ENCODE peak calls at places on chromosomes 11 and 22, in ten cellular contexts. One of them, this sample, is unnamed.

GRCh38 chr11:64969209-64969608 is 2.7 kb downstream of the MAJIN start:
- DNase-seq in activated T-helper 9 cell treated with anti-CD3 and anti-CD28 coated beads, Interleukin-2, amount 50 U/mL, for 16 hours: no peak
- DNase-seq in kidney tubule cell: peak; percentile 90
- DNase-seq in right lobe of liver: no peak
- DNase-seq in activated CD4-positive, CD25-positive, alpha-beta regulatory T cell treated with anti-CD3 and anti-CD28 coated beads, Interleukin-2, amount 50 U/mL, for 16 hours: no peak
- DNase-seq in T-helper 1 cell: no peak
- DNase-seq in amniotic stem cell: peak; percentile 29
- DNase-seq in lung: no peak
- DNase-seq in non-pigmented ciliary epithelial cell: no peak
- DNase-seq in cardiac fibroblast: no peak
- DNase-seq in this sample: no peak

GRCh38 chr11:94060401-94060800 is 39.2 kb downstream of the HEPHL1 start:
- DNase-seq in non-pigmented ciliary epithelial cell: peak; percentile 24
- DNase-seq in T-helper 1 cell: no peak
- DNase-seq in activated T-helper 9 cell treated with anti-CD3 and anti-CD28 coated beads, Interleukin-2, amount 50 U/mL, for 16 hours: no peak
- DNase-seq in activated CD4-positive, CD25-positive, alpha-beta regulatory T cell treated with anti-CD3 and anti-CD28 coated beads, Interleukin-2, amount 50 U/mL, for 16 hours: no peak
- DNase-seq in right lobe of liver: no peak
- DNase-seq in amniotic stem cell: no peak
- DNase-seq in kidney tubule cell: peak; percentile 24
- DNase-seq in cardiac fibroblast: no peak
- DNase-seq in lung: no peak
- DNase-seq in this sample: no peak

GRCh38 chr22:46845281-46846153 is 83.1 kb downstream of the TBC1D22A start:
- DNase-seq in T-helper 1 cell: no peak
- DNase-seq in activated T-helper 9 cell treated with anti-CD3 and anti-CD28 coated beads, Interleukin-2, amount 50 U/mL, for 16 hours: no peak
- DNase-seq in non-pigmented ciliary epithelial cell: no peak
- DNase-seq in cardiac fibroblast: peak; percentile 78
- DNase-seq in kidney tubule cell: no peak
- DNase-seq in activated CD4-positive, CD25-positive, alpha-beta regulatory T cell treated with anti-CD3 and anti-CD28 coated beads, Interleukin-2, amount 50 U/mL, for 16 hours: no peak
- DNase-seq in right lobe of liver: no peak
- DNase-seq in lung: no peak
- DNase-seq in amniotic stem cell: no peak
- DNase-seq in this sample: no peak

GRCh38 chr11:31233425-31233824 is 136.1 kb downstream of the DCDC1 start:
- DNase-seq in lung: no peak
- DNase-seq in cardiac fibroblast: peak; percentile 0
- DNase-seq in T-helper 1 cell: no peak
- DNase-seq in amniotic stem cell: no peak
- DNase-seq in kidney tubule cell: peak; percentile 18
- DNase-seq in activated CD4-positive, CD25-positive, alpha-beta regulatory T cell treated with anti-CD3 and anti-CD28 coated beads, Interleukin-2, amount 50 U/mL, for 16 hours: no peak
- DNase-seq in right lobe of liver: no peak
- DNase-seq in non-pigmented ciliary epithelial cell: no peak
- DNase-seq in activated T-helper 9 cell treated with anti-CD3 and anti-CD28 coated beads, Interleukin-2, amount 50 U/mL, for 16 hours: no peak
- DNase-seq in this sample: no peak

GRCh38 chr11:33970984-33971466 is 79.1 kb upstream of the LMO2 start:
- DNase-seq in kidney tubule cell: peak; percentile 65
- DNase-seq in T-helper 1 cell: no peak
- DNase-seq in activated T-helper 9 cell treated with anti-CD3 and anti-CD28 coated beads, Interleukin-2, amount 50 U/mL, for 16 hours: no peak
- DNase-seq in amniotic stem cell: peak; percentile 19
- DNase-seq in non-pigmented ciliary epithelial cell: peak; percentile 18
- DNase-seq in activated CD4-positive, CD25-positive, alpha-beta regulatory T cell treated with anti-CD3 and anti-CD28 coated beads, Interleukin-2, amount 50 U/mL, for 16 hours: no peak
- DNase-seq in cardiac fibroblast: peak; percentile 79
- DNase-seq in right lobe of liver: peak; percentile 54
- DNase-seq in lung: peak; percentile 47
- DNase-seq in this sample: peak; percentile 7

GRCh38 chr11:46112961-46113617 is 8.2 kb downstream of the PHF21A start:
- DNase-seq in activated T-helper 9 cell treated with anti-CD3 and anti-CD28 coated beads, Interleukin-2, amount 50 U/mL, for 16 hours: no peak
- DNase-seq in non-pigmented ciliary epithelial cell: no peak
- DNase-seq in T-helper 1 cell: no peak
- DNase-seq in activated CD4-positive, CD25-positive, alpha-beta regulatory T cell treated with anti-CD3 and anti-CD28 coated beads, Interleukin-2, amount 50 U/mL, for 16 hours: peak; percentile 10
- DNase-seq in kidney tubule cell: peak; percentile 55
- DNase-seq in cardiac fibroblast: peak; percentile 73
- DNase-seq in lung: no peak
- DNase-seq in amniotic stem cell: no peak
- DNase-seq in right lobe of liver: no peak
- DNase-seq in this sample: no peak

GRCh38 chr11:116499396-116500001 is 273.3 kb downstream of the BUD13 start:
- DNase-seq in T-helper 1 cell: no peak
- DNase-seq in activated CD4-positive, CD25-positive, alpha-beta regulatory T cell treated with anti-CD3 and anti-CD28 coated beads, Interleukin-2, amount 50 U/mL, for 16 hours: no peak
- DNase-seq in cardiac fibroblast: peak; percentile 61
- DNase-seq in amniotic stem cell: no peak
- DNase-seq in kidney tubule cell: peak; percentile 77
- DNase-seq in activated T-helper 9 cell treated with anti-CD3 and anti-CD28 coated beads, Interleukin-2, amount 50 U/mL, for 16 hours: no peak
- DNase-seq in non-pigmented ciliary epithelial cell: no peak
- DNase-seq in lung: peak; percentile 75
- DNase-seq in right lobe of liver: peak; percentile 54
- DNase-seq in this sample: no peak

GRCh38 chr22:36731916-36732315 is 28.4 kb upstream of the CACNG2 start:
- DNase-seq in right lobe of liver: peak; percentile 38
- DNase-seq in activated T-helper 9 cell treated with anti-CD3 and anti-CD28 coated beads, Interleukin-2, amount 50 U/mL, for 16 hours: no peak
- DNase-seq in lung: no peak
- DNase-seq in kidney tubule cell: no peak
- DNase-seq in amniotic stem cell: no peak
- DNase-seq in T-helper 1 cell: no peak
- DNase-seq in cardiac fibroblast: no peak
- DNase-seq in non-pigmented ciliary epithelial cell: no peak
- DNase-seq in activated CD4-positive, CD25-positive, alpha-beta regulatory T cell treated with anti-CD3 and anti-CD28 coated beads, Interleukin-2, amount 50 U/mL, for 16 hours: no peak
- DNase-seq in this sample: no peak

GRCh38 chr11:124778281-124778680 is 16.2 kb upstream of the ESAM start:
- DNase-seq in activated T-helper 9 cell treated with anti-CD3 and anti-CD28 coated beads, Interleukin-2, amount 50 U/mL, for 16 hours: no peak
- DNase-seq in activated CD4-positive, CD25-positive, alpha-beta regulatory T cell treated with anti-CD3 and anti-CD28 coated beads, Interleukin-2, amount 50 U/mL, for 16 hours: no peak
- DNase-seq in non-pigmented ciliary epithelial cell: no peak
- DNase-seq in kidney tubule cell: peak; percentile 10
- DNase-seq in T-helper 1 cell: no peak
- DNase-seq in amniotic stem cell: no peak
- DNase-seq in cardiac fibroblast: no peak
- DNase-seq in lung: no peak
- DNase-seq in right lobe of liver: no peak
- DNase-seq in this sample: no peak

GRCh38 chr11:68338041-68338800 is 25.8 kb downstream of the LRP5 start:
- DNase-seq in non-pigmented ciliary epithelial cell: no peak
- DNase-seq in cardiac fibroblast: peak; percentile 37
- DNase-seq in kidney tubule cell: no peak
- DNase-seq in T-helper 1 cell: no peak
- DNase-seq in activated CD4-positive, CD25-positive, alpha-beta regulatory T cell treated with anti-CD3 and anti-CD28 coated beads, Interleukin-2, amount 50 U/mL, for 16 hours: no peak
- DNase-seq in activated T-helper 9 cell treated with anti-CD3 and anti-CD28 coated beads, Interleukin-2, amount 50 U/mL, for 16 hours: no peak
- DNase-seq in amniotic stem cell: no peak
- DNase-seq in lung: no peak
- DNase-seq in right lobe of liver: no peak
- DNase-seq in this sample: no peak

GRCh38 chr11:10118830-10119229 is 175.2 kb downstream of the SBF2 start:
- DNase-seq in cardiac fibroblast: peak; percentile 53
- DNase-seq in non-pigmented ciliary epithelial cell: no peak
- DNase-seq in amniotic stem cell: no peak
- DNase-seq in T-helper 1 cell: no peak
- DNase-seq in lung: no peak
- DNase-seq in activated T-helper 9 cell treated with anti-CD3 and anti-CD28 coated beads, Interleukin-2, amount 50 U/mL, for 16 hours: no peak
- DNase-seq in kidney tubule cell: no peak
- DNase-seq in activated CD4-positive, CD25-positive, alpha-beta regulatory T cell treated with anti-CD3 and anti-CD28 coated beads, Interleukin-2, amount 50 U/mL, for 16 hours: no peak
- DNase-seq in right lobe of liver: no peak
- DNase-seq in this sample: no peak

GRCh38 chr11:131924001-131924400 is 553.6 kb downstream of the NTM start:
- DNase-seq in activated CD4-positive, CD25-positive, alpha-beta regulatory T cell treated with anti-CD3 and anti-CD28 coated beads, Interleukin-2, amount 50 U/mL, for 16 hours: no peak
- DNase-seq in cardiac fibroblast: no peak
- DNase-seq in T-helper 1 cell: no peak
- DNase-seq in non-pigmented ciliary epithelial cell: no peak
- DNase-seq in lung: no peak
- DNase-seq in activated T-helper 9 cell treated with anti-CD3 and anti-CD28 coated beads, Interleukin-2, amount 50 U/mL, for 16 hours: no peak
- DNase-seq in right lobe of liver: no peak
- DNase-seq in amniotic stem cell: no peak
- DNase-seq in kidney tubule cell: peak; percentile 62
- DNase-seq in this sample: no peak

GRCh38 chr11:30196400-30197206 is 34.2 kb upstream of the FSHB start:
- DNase-seq in amniotic stem cell: no peak
- DNase-seq in T-helper 1 cell: no peak
- DNase-seq in activated T-helper 9 cell treated with anti-CD3 and anti-CD28 coated beads, Interleukin-2, amount 50 U/mL, for 16 hours: peak; percentile 15
- DNase-seq in lung: peak; percentile 48
- DNase-seq in kidney tubule cell: peak; percentile 48
- DNase-seq in right lobe of liver: peak; percentile 58
- DNase-seq in activated CD4-positive, CD25-positive, alpha-beta regulatory T cell treated with anti-CD3 and anti-CD28 coated beads, Interleukin-2, amount 50 U/mL, for 16 hours: no peak
- DNase-seq in non-pigmented ciliary epithelial cell: peak; percentile 20
- DNase-seq in cardiac fibroblast: peak; percentile 62
- DNase-seq in this sample: peak; percentile 15

GRCh38 chr11:59106363-59107336 is at the start of gene FAM111B:
- DNase-seq in kidney tubule cell: peak; percentile 95
- DNase-seq in lung: peak; percentile 89
- DNase-seq in T-helper 1 cell: peak; percentile 29
- DNase-seq in cardiac fibroblast: peak; percentile 93
- DNase-seq in right lobe of liver: peak; percentile 89
- DNase-seq in activated T-helper 9 cell treated with anti-CD3 and anti-CD28 coated beads, Interleukin-2, amount 50 U/mL, for 16 hours: peak; percentile 32
- DNase-seq in amniotic stem cell: peak; percentile 44
- DNase-seq in activated CD4-positive, CD25-positive, alpha-beta regulatory T cell treated with anti-CD3 and anti-CD28 coated beads, Interleukin-2, amount 50 U/mL, for 16 hours: peak; percentile 36
- DNase-seq in non-pigmented ciliary epithelial cell: peak; percentile 54
- DNase-seq in this sample: peak; percentile 96

GRCh38 chr22:31826443-31826842 is 72.6 kb downstream of the DEPDC5 start:
- DNase-seq in cardiac fibroblast: no peak
- DNase-seq in activated T-helper 9 cell treated with anti-CD3 and anti-CD28 coated beads, Interleukin-2, amount 50 U/mL, for 16 hours: no peak
- DNase-seq in amniotic stem cell: no peak
- DNase-seq in T-helper 1 cell: no peak
- DNase-seq in kidney tubule cell: no peak
- DNase-seq in non-pigmented ciliary epithelial cell: no peak
- DNase-seq in activated CD4-positive, CD25-positive, alpha-beta regulatory T cell treated with anti-CD3 and anti-CD28 coated beads, Interleukin-2, amount 50 U/mL, for 16 hours: no peak
- DNase-seq in right lobe of liver: no peak
- DNase-seq in lung: no peak
- DNase-seq in this sample: no peak

GRCh38 chr11:19101803-19102520 is 15.0 kb upstream of the ZDHHC13 start:
- DNase-seq in right lobe of liver: no peak
- DNase-seq in cardiac fibroblast: no peak
- DNase-seq in activated T-helper 9 cell treated with anti-CD3 and anti-CD28 coated beads, Interleukin-2, amount 50 U/mL, for 16 hours: no peak
- DNase-seq in lung: no peak
- DNase-seq in T-helper 1 cell: no peak
- DNase-seq in amniotic stem cell: no peak
- DNase-seq in kidney tubule cell: peak; percentile 33
- DNase-seq in non-pigmented ciliary epithelial cell: no peak
- DNase-seq in activated CD4-positive, CD25-positive, alpha-beta regulatory T cell treated with anti-CD3 and anti-CD28 coated beads, Interleukin-2, amount 50 U/mL, for 16 hours: no peak
- DNase-seq in this sample: peak; percentile 15

GRCh38 chr11:72078477-72078876 is 1.9 kb downstream of the NUMA1 start:
- DNase-seq in right lobe of liver: no peak
- DNase-seq in kidney tubule cell: peak; percentile 20
- DNase-seq in lung: no peak
- DNase-seq in non-pigmented ciliary epithelial cell: no peak
- DNase-seq in activated T-helper 9 cell treated with anti-CD3 and anti-CD28 coated beads, Interleukin-2, amount 50 U/mL, for 16 hours: no peak
- DNase-seq in amniotic stem cell: no peak
- DNase-seq in activated CD4-positive, CD25-positive, alpha-beta regulatory T cell treated with anti-CD3 and anti-CD28 coated beads, Interleukin-2, amount 50 U/mL, for 16 hours: no peak
- DNase-seq in T-helper 1 cell: no peak
- DNase-seq in cardiac fibroblast: no peak
- DNase-seq in this sample: no peak

GRCh38 chr11:121321614-121322243 is 29.2 kb downstream of the SC5D start:
- DNase-seq in amniotic stem cell: no peak
- DNase-seq in cardiac fibroblast: peak; percentile 18
- DNase-seq in activated T-helper 9 cell treated with anti-CD3 and anti-CD28 coated beads, Interleukin-2, amount 50 U/mL, for 16 hours: no peak
- DNase-seq in non-pigmented ciliary epithelial cell: no peak
- DNase-seq in right lobe of liver: peak; percentile 56
- DNase-seq in lung: no peak
- DNase-seq in kidney tubule cell: peak; percentile 32
- DNase-seq in activated CD4-positive, CD25-positive, alpha-beta regulatory T cell treated with anti-CD3 and anti-CD28 coated beads, Interleukin-2, amount 50 U/mL, for 16 hours: no peak
- DNase-seq in T-helper 1 cell: no peak
- DNase-seq in this sample: peak; percentile 20

GRCh38 chr11:6608726-6609501 is 3.1 kb downstream of the TAF10 start:
- DNase-seq in activated CD4-positive, CD25-positive, alpha-beta regulatory T cell treated with anti-CD3 and anti-CD28 coated beads, Interleukin-2, amount 50 U/mL, for 16 hours: no peak
- DNase-seq in lung: peak; percentile 26
- DNase-seq in amniotic stem cell: no peak
- DNase-seq in T-helper 1 cell: no peak
- DNase-seq in activated T-helper 9 cell treated with anti-CD3 and anti-CD28 coated beads, Interleukin-2, amount 50 U/mL, for 16 hours: no peak
- DNase-seq in cardiac fibroblast: no peak
- DNase-seq in non-pigmented ciliary epithelial cell: no peak
- DNase-seq in kidney tubule cell: no peak
- DNase-seq in right lobe of liver: peak; percentile 40
- DNase-seq in this sample: no peak

GRCh38 chr22:22903355-22903777 is 15.8 kb downstream of the IGLL5 start:
- DNase-seq in cardiac fibroblast: no peak
- DNase-seq in lung: no peak
- DNase-seq in activated T-helper 9 cell treated with anti-CD3 and anti-CD28 coated beads, Interleukin-2, amount 50 U/mL, for 16 hours: no peak
- DNase-seq in amniotic stem cell: no peak
- DNase-seq in T-helper 1 cell: no peak
- DNase-seq in non-pigmented ciliary epithelial cell: no peak
- DNase-seq in activated CD4-positive, CD25-positive, alpha-beta regulatory T cell treated with anti-CD3 and anti-CD28 coated beads, Interleukin-2, amount 50 U/mL, for 16 hours: no peak
- DNase-seq in kidney tubule cell: no peak
- DNase-seq in right lobe of liver: no peak
- DNase-seq in this sample: no peak

GRCh38 chr11:2912498-2912897 is 16.7 kb downstream of the PHLDA2 start:
- DNase-seq in cardiac fibroblast: peak; percentile 59
- DNase-seq in lung: peak; percentile 91
- DNase-seq in T-helper 1 cell: no peak
- DNase-seq in non-pigmented ciliary epithelial cell: no peak
- DNase-seq in kidney tubule cell: peak; percentile 94
- DNase-seq in amniotic stem cell: peak; percentile 71
- DNase-seq in activated CD4-positive, CD25-positive, alpha-beta regulatory T cell treated with anti-CD3 and anti-CD28 coated beads, Interleukin-2, amount 50 U/mL, for 16 hours: no peak
- DNase-seq in right lobe of liver: no peak
- DNase-seq in activated T-helper 9 cell treated with anti-CD3 and anti-CD28 coated beads, Interleukin-2, amount 50 U/mL, for 16 hours: no peak
- DNase-seq in this sample: no peak

GRCh38 chr11:27705873-27706820 is 5.9 kb upstream of the BDNF start:
- DNase-seq in T-helper 1 cell: no peak
- DNase-seq in cardiac fibroblast: no peak
- DNase-seq in activated CD4-positive, CD25-positive, alpha-beta regulatory T cell treated with anti-CD3 and anti-CD28 coated beads, Interleukin-2, amount 50 U/mL, for 16 hours: no peak
- DNase-seq in kidney tubule cell: peak; percentile 51
- DNase-seq in right lobe of liver: no peak
- DNase-seq in activated T-helper 9 cell treated with anti-CD3 and anti-CD28 coated beads, Interleukin-2, amount 50 U/mL, for 16 hours: no peak
- DNase-seq in lung: no peak
- DNase-seq in amniotic stem cell: no peak
- DNase-seq in non-pigmented ciliary epithelial cell: no peak
- DNase-seq in this sample: no peak

GRCh38 chr11:103591554-103591953 is 444.9 kb upstream of the DDI1 start:
- DNase-seq in right lobe of liver: no peak
- DNase-seq in T-helper 1 cell: no peak
- DNase-seq in cardiac fibroblast: no peak
- DNase-seq in activated CD4-positive, CD25-positive, alpha-beta regulatory T cell treated with anti-CD3 and anti-CD28 coated beads, Interleukin-2, amount 50 U/mL, for 16 hours: no peak
- DNase-seq in kidney tubule cell: no peak
- DNase-seq in lung: no peak
- DNase-seq in non-pigmented ciliary epithelial cell: no peak
- DNase-seq in amniotic stem cell: no peak
- DNase-seq in activated T-helper 9 cell treated with anti-CD3 and anti-CD28 coated beads, Interleukin-2, amount 50 U/mL, for 16 hours: no peak
- DNase-seq in this sample: no peak

GRCh38 chr11:69386594-69387408 is 92.8 kb downstream of the MYEOV start:
- DNase-seq in cardiac fibroblast: no peak
- DNase-seq in activated CD4-positive, CD25-positive, alpha-beta regulatory T cell treated with anti-CD3 and anti-CD28 coated beads, Interleukin-2, amount 50 U/mL, for 16 hours: no peak
- DNase-seq in T-helper 1 cell: no peak
- DNase-seq in non-pigmented ciliary epithelial cell: no peak
- DNase-seq in lung: no peak
- DNase-seq in amniotic stem cell: no peak
- DNase-seq in activated T-helper 9 cell treated with anti-CD3 and anti-CD28 coated beads, Interleukin-2, amount 50 U/mL, for 16 hours: no peak
- DNase-seq in right lobe of liver: no peak
- DNase-seq in kidney tubule cell: no peak
- DNase-seq in this sample: no peak

GRCh38 chr22:30943368-30943767 is 25.2 kb downstream of the MORC2 start:
- DNase-seq in activated T-helper 9 cell treated with anti-CD3 and anti-CD28 coated beads, Interleukin-2, amount 50 U/mL, for 16 hours: no peak
- DNase-seq in lung: no peak
- DNase-seq in non-pigmented ciliary epithelial cell: no peak
- DNase-seq in kidney tubule cell: no peak
- DNase-seq in activated CD4-positive, CD25-positive, alpha-beta regulatory T cell treated with anti-CD3 and anti-CD28 coated beads, Interleukin-2, amount 50 U/mL, for 16 hours: no peak
- DNase-seq in amniotic stem cell: no peak
- DNase-seq in T-helper 1 cell: peak; percentile 26
- DNase-seq in right lobe of liver: no peak
- DNase-seq in cardiac fibroblast: no peak
- DNase-seq in this sample: no peak

GRCh38 chr11:61090092-61090491 is 12.2 kb upstream of the CD5 start:
- DNase-seq in activated CD4-positive, CD25-positive, alpha-beta regulatory T cell treated with anti-CD3 and anti-CD28 coated beads, Interleukin-2, amount 50 U/mL, for 16 hours: no peak
- DNase-seq in T-helper 1 cell: no peak
- DNase-seq in amniotic stem cell: no peak
- DNase-seq in kidney tubule cell: no peak
- DNase-seq in right lobe of liver: no peak
- DNase-seq in lung: no peak
- DNase-seq in non-pigmented ciliary epithelial cell: no peak
- DNase-seq in activated T-helper 9 cell treated with anti-CD3 and anti-CD28 coated beads, Interleukin-2, amount 50 U/mL, for 16 hours: no peak
- DNase-seq in cardiac fibroblast: no peak
- DNase-seq in this sample: no peak

GRCh38 chr11:79249341-79249993 is 191.4 kb downstream of the TENM4 start:
- DNase-seq in kidney tubule cell: peak; percentile 96
- DNase-seq in lung: no peak
- DNase-seq in amniotic stem cell: no peak
- DNase-seq in activated T-helper 9 cell treated with anti-CD3 and anti-CD28 coated beads, Interleukin-2, amount 50 U/mL, for 16 hours: no peak
- DNase-seq in activated CD4-positive, CD25-positive, alpha-beta regulatory T cell treated with anti-CD3 and anti-CD28 coated beads, Interleukin-2, amount 50 U/mL, for 16 hours: no peak
- DNase-seq in non-pigmented ciliary epithelial cell: peak; percentile 22
- DNase-seq in cardiac fibroblast: no peak
- DNase-seq in right lobe of liver: no peak
- DNase-seq in T-helper 1 cell: no peak
- DNase-seq in this sample: no peak

GRCh38 chr22:21972293-21972779 is 10.3 kb downstream of the TOP3B start:
- DNase-seq in cardiac fibroblast: peak; percentile 46
- DNase-seq in kidney tubule cell: peak; percentile 25
- DNase-seq in activated CD4-positive, CD25-positive, alpha-beta regulatory T cell treated with anti-CD3 and anti-CD28 coated beads, Interleukin-2, amount 50 U/mL, for 16 hours: no peak
- DNase-seq in right lobe of liver: no peak
- DNase-seq in T-helper 1 cell: no peak
- DNase-seq in non-pigmented ciliary epithelial cell: no peak
- DNase-seq in amniotic stem cell: no peak
- DNase-seq in lung: no peak
- DNase-seq in activated T-helper 9 cell treated with anti-CD3 and anti-CD28 coated beads, Interleukin-2, amount 50 U/mL, for 16 hours: peak; percentile 38
- DNase-seq in this sample: no peak